ENCODE peak calls at places on chromosomes 7 and 10, in seven cellular contexts. G is A549; C is upper lobe of left lung; S is CD8-positive, alpha-beta T cell; F is body of pancreas; B is colonic mucosa; K is lower lobe of right lung. P is an unnamed sample.

GRCh38 chr10:100516847-100517246 is 2.8 kb downstream of the SEC31B start:
- DNase-seq in C (no peak), G (peak; percentile 24), F (peak; percentile 41), B (no peak), K (no peak), S (no peak), P (no peak)

GRCh38 chr7:99560834-99561734 is 2.6 kb downstream of the ZNF655 start:
- DNase-seq in G (no peak), K (no peak), S (no peak), B (no peak), F (no peak), C (no peak), P (no peak)

GRCh38 chr10:60513281-60513680 is 123.6 kb upstream of the ANK3 start:
- DNase-seq in S (no peak), K (no peak), B (no peak), C (no peak), F (no peak), G (no peak), P (no peak)

GRCh38 chr7:108310351-108310750 is 145.9 kb downstream of the NRCAM start:
- DNase-seq in K (no peak), G (no peak), F (no peak), S (no peak), C (no peak), B (no peak), P (no peak)

GRCh38 chr7:13411641-13412040 is 577.8 kb downstream of the ETV1 start:
- DNase-seq in S (no peak), F (no peak), B (no peak), C (no peak), K (no peak), G (no peak), P (no peak)

GRCh38 chr7:100373261-100373831 is at the start of gene PILRA:
- DNase-seq in C (peak; percentile 56), S (no peak), G (no peak), K (peak; percentile 64), F (no peak), B (no peak), P (no peak)

GRCh38 chr7:69654381-69654780 is 56.1 kb downstream of the AUTS2 start:
- DNase-seq in F (peak; percentile 41), B (peak; percentile 20), G (peak; percentile 21), K (no peak), C (peak; percentile 74), S (no peak), P (peak; percentile 63)

GRCh38 chr7:19480383-19480782 is 228.5 kb downstream of the POLR1F start:
- DNase-seq in C (no peak), K (no peak), F (no peak), B (no peak), S (no peak), G (no peak), P (no peak)

GRCh38 chr10:47031953-47032465 is 120.8 kb downstream of the PTPN20 start:
- DNase-seq in K (no peak), S (peak; percentile 39), B (no peak), F (peak; percentile 3), C (peak; percentile 18), G (no peak), P (peak; percentile 67)

DNA sequence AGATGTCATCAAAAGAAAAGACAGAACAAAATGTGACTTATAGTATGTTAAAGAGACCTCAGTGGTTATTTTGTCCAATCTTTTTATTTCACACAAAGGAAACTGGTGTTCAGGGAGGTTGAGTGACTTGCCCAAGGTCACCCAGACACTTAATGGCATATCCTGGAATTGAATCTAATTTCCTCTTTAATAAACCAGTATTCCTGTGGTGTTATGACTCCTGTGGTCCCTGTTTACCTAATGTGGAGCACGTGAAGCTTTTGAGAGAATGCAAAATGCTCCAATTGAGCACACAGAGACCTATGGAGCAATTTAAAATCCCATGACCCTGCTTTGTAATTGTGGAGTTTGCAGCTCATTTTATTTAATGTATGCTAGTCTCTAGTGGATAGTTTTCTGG is 251.9 kb downstream of the REEP3 start:
- DNase-seq in C (no peak), K (no peak), B (no peak), S (no peak), F (no peak), G (no peak), P (no peak)
- H3K4me1 ChIP-seq in C (no peaks in the 10 kb centered on the region), K (no peaks in the 10 kb centered on the region), B (no peaks in the 10 kb centered on the region), S (no peaks in the 10 kb centered on the region), F (no peaks in the 10 kb centered on the region), G (no peaks in the 10 kb centered on the region), P (no peaks in the 10 kb centered on the region)

GRCh38 chr7:155182406-155182970 is 112.4 kb downstream of the HTR5A start:
- DNase-seq in K (no peak), B (no peak), F (no peak), G (no peak), S (no peak), C (no peak), P (peak; percentile 16)
- H3K9me3 ChIP-seq in K (peaks cover 23% of the 10 kb centered on the region), B (no peaks in the 10 kb centered on the region), F (peaks cover 16% of the 10 kb centered on the region), G (peaks cover 36% of the 10 kb centered on the region), S (peaks cover 7% of the 10 kb centered on the region), C (peaks cover 13% of the 10 kb centered on the region), P (peaks cover 30% of the 10 kb centered on the region)

DNA sequence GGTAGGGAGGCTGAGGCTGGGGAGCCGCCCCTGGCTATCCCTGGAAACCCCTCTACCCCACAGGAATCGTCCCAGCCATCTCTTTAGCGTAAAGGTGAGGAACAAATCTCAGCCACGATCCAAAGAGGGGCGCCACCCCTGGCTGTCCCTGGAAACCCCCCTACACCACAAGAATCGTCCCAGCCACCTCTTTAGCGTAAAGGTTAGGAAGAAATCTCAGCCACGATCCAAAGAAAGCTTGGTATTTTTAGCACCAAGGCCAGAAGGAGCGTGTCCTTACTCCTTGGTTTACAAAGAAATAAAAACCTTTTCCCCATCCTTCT is 757 bp upstream of the TSPAN14 start:
- DNase-seq in F (no peak), G (no peak), C (no peak), B (no peak), K (no peak), S (no peak), P (no peak)
- TF ChIP-seq CTCF in F (no peak), G (peak; percentile 11), C (no peak), B (no peak), K (no peak), S (no peak), P (no peak)

DNA sequence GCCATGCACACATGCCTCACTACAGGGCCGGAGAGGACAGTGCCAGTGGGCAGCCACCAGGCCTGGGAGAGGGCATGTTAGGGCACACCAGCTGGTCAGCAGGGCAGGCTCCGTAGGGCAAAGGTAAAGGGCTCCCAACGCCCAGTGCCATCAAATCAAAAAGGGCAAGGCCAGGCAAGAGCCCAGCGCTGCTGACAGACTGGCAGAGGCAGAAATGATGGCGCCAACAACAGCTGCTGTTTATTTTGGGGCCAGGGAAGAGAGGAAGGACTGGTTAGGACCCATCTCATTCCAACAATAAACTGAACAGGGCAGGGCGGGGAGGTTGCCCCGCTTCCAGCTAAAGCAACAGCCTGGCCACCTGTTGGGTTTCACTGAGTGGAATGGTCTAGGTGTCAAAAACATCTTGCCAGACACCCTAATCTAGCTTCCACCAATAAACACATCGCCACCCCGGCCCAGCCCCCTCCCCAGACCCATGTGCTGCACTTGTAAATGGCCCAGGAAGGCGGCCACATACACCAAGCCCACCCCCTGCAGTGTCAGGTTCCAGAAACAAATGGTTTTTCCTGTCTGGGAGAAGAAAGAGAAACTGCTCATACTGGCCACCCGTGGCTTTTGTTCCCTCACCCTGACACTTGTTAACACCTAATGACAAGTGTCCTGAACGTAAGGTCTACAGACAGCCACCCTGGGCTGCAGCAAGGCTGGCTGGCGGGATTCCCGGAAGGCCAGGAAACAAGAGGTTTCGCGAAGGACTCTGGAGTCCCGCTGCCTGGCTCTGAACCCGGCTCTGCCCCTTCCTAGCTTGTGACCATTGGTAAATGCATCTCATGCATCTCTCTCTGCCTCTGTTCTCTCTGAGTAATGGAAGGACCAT is 15.3 kb downstream of the SH3PXD2A start:
- DNase-seq in G (no peak), S (no peak), B (peak; percentile 72), K (peak; percentile 79), C (peak; percentile 87), F (peak; percentile 62), P (no peak)
- H3K4me1 ChIP-seq in G (peaks cover 13% of the 10 kb centered on the region), S (no peaks in the 10 kb centered on the region), B (peaks cover 40% of the 10 kb centered on the region), K (peaks cover 53% of the 10 kb centered on the region), C (peaks cover 59% of the 10 kb centered on the region), F (peaks cover 57% of the 10 kb centered on the region), P (no peaks in the 10 kb centered on the region)

GRCh38 chr7:18306696-18307095 is 188.9 kb upstream of the HDAC9 start:
- DNase-seq in C (no peak), K (no peak), G (no peak), B (no peak), F (no peak), S (no peak), P (no peak)

GRCh38 chr7:18302077-18302476 is 193.5 kb upstream of the HDAC9 start:
- DNase-seq in S (no peak), F (no peak), C (no peak), G (no peak), K (no peak), B (no peak), P (no peak)

GRCh38 chr7:18308938-18309337 is 186.6 kb upstream of the HDAC9 start:
- DNase-seq in C (no peak), G (no peak), K (no peak), S (no peak), B (no peak), F (no peak), P (no peak)

GRCh38 chr7:18305866-18306265 is 189.7 kb upstream of the HDAC9 start:
- DNase-seq in F (no peak), G (no peak), S (no peak), C (no peak), B (no peak), K (no peak), P (no peak)
- H3K9me3 ChIP-seq in F (no peaks in the 10 kb centered on the region), G (no peaks in the 10 kb centered on the region), S (no peaks in the 10 kb centered on the region), C (no peaks in the 10 kb centered on the region), B (no peaks in the 10 kb centered on the region), K (no peaks in the 10 kb centered on the region), P (no peaks in the 10 kb centered on the region)